ENCODE peak calls at places on chromosomes 13 and 19, in four cellular contexts. S, L, J and I are unnamed samples.

GRCh38 chr13:32676242-32676641 is 90.0 kb downstream of the PDS5B start:
- DNase-seq in S (no peak), L (no peak), J (peak; percentile 34), I (no peak)

GRCh38 chr13:40026174-40026585 is 370.7 kb downstream of the COG6 start:
- DNase-seq in S (no peak), L (no peak), J (no peak), I (no peak)

GRCh38 chr13:63972328-63972727 is 2556.7 kb upstream of the PCDH20 start:
- DNase-seq in S (no peak), L (no peak), J (peak; percentile 15), I (no peak)

GRCh38 chr19:53868892-53869804 is 1.5 kb downstream of the MYADM start:
- DNase-seq in S (peak; percentile 80), L (no peak), J (peak; percentile 86), I (peak; percentile 86)

GRCh38 chr13:45951724-45952123 is 100.2 kb upstream of the SIAH3 start:
- DNase-seq in S (no peak), L (no peak), J (no peak), I (no peak)

GRCh38 chr19:6530385-6531162 is at the start of gene TNFSF9:
- DNase-seq in S (peak; percentile 64), L (no peak), J (peak; percentile 86), I (peak; percentile 92)

GRCh38 chr19:38386968-38387549 is 775 bp downstream of the GGN start:
- DNase-seq in S (no peak), L (no peak), J (no peak), I (no peak)

GRCh38 chr13:65095697-65096096 is 2134.4 kb downstream of the PCDH9 start:
- DNase-seq in S (no peak), L (no peak), J (no peak), I (no peak)

GRCh38 chr19:51462276-51462675 is 4.0 kb upstream of the SIGLEC8 start:
- DNase-seq in S (no peak), L (no peak), J (no peak), I (no peak)

DNA sequence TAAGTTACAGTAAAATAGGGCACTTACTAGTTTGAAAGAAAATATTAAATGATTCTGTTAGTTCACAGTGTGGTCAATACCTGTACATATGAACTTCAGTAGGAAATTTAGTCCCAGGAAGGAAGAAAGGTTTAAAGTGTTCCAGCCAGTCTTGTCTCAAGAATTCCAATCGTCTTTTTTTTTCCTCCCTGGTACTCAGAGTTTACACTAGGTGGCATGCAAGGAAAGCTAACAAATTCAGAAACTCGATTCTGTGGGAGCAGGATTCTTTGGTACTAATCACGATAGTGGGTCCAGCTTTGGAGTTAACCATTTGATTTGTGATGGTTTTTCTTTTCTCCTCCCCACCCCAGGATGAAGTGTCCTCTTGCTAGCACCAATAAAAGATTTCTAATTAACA is 43.6 kb downstream of the POLR1D start:
- DNase-seq in S (no peak), L (no peak), J (no peak), I (no peak)
- TF ChIP-seq CTCF in S (no peak), L (no peak), J (no peak), I (peak; percentile 30)

GRCh38 chr13:25172303-25172630 is 179 bp upstream of the AMER2 start:
- DNase-seq in S (no peak), L (no peak), J (no peak), I (no peak)

GRCh38 chr13:25171170-25171516 is 945 bp downstream of the AMER2 start:
- DNase-seq in S (no peak), L (no peak), J (peak; percentile 4), I (no peak)

GRCh38 chr13:25170554-25171107 is 1.5 kb downstream of the AMER2 start:
- DNase-seq in S (no peak), L (no peak), J (no peak), I (peak; percentile 85)

GRCh38 chr13:25169951-25170553 is 2.0 kb downstream of the AMER2 start:
- DNase-seq in S (no peak), L (no peak), J (no peak), I (peak; percentile 70)

GRCh38 chr13:25171517-25172302 is at the start of gene AMER2:
- DNase-seq in S (no peak), L (no peak), J (peak; percentile 21), I (peak; percentile 86)
- TF ChIP-seq EZH2 in S (no peak), L (peak; percentile 86), J (peak; percentile 88), I (no peak)

GRCh38 chr13:114145722-114146121 is 13.3 kb upstream of the RASA3 start:
- DNase-seq in S (no peak), L (no peak), J (no peak), I (no peak)

GRCh38 chr13:114147803-114148520 is 15.5 kb upstream of the RASA3 start:
- DNase-seq in S (no peak), L (no peak), J (no peak), I (no peak)

GRCh38 chr13:114146173-114146572 is 13.8 kb upstream of the RASA3 start:
- DNase-seq in S (no peak), L (no peak), J (no peak), I (no peak)

GRCh38 chr13:114145256-114145655 is 12.8 kb upstream of the RASA3 start:
- DNase-seq in S (no peak), L (no peak), J (no peak), I (no peak)

DNA sequence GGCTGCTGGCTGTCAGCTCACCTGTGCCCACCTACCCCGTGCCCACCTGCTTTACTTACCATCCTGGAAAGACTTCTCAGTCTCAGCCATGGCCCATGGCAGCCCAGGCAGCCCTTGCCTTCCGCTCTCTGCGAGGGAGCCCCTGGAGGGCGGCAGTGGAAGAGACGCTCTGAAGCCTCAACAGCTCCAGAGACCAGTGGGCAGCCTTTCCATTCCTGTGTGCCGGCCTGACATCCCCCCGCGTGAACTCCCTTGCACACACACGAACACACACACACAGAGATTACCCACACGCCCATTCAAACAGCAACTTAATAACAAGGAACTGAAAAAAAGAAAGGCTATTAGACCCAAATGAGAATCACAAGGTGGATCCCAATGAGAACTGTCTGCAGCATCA is 14.2 kb upstream of the RASA3 start:
- DNase-seq in S (no peak), L (no peak), J (no peak), I (no peak)
- TF ChIP-seq CTCF in S (no peak), L (no peak), J (no peak), I (peak; percentile 37)

DNA sequence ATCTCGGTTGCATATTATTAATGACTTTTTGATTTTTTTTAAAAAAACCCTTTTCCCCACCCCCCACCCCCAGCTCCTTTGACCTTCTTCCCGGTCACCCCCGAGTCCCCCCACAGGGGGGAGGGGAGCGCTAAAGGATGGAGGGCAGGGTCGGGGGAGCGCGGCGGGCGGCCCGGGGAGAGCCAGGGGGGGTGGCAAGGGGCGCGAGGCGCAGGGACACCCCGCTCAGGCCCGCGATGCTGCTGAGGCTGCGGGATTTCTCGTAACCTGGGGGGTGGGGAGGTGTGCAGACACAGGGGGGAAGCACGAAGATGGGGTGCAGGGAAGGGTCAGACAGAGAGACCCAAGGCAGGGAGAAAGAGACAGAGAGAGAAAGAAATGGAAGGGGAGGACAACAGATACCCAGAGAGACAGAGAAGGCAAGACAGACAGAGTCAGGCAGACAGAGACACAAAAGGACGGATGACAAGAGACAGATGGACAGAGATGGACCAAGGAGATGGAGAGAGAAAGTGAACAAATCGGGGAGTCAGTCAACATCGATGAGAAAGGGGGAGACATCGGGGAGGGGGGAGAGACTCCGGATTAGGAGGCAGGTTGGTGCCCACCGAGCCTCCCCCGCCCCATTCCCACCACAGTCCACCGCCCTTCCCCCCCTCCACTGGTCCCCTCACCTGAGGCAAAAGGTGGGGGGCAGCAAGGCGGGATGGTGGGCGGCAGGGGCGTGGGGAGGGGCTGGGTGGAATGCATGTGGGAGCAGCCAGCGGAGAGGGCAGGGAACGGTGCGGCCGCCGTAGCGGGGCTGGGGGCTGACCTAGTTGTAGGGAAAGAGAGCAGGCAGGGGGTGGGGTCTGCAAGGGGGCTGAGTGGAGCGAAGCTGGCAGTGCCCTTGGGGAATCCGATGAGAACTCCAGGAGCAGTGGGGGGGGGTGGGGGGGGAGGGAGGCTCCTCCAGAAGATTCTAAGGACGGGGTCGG is 14.2 kb downstream of the KCNC3 start:
- DNase-seq in S (no peak), L (no peak), J (no peak), I (no peak)
- TF ChIP-seq EZH2 in S (no peak), L (no peak), J (peak; percentile 35), I (no peak)

GRCh38 chr19:14091086-14091884 is 734 bp upstream of the SAMD1 start:
- DNase-seq in S (peak; percentile 75), L (no peak), J (peak; percentile 66), I (peak; percentile 80)

GRCh38 chr19:14090509-14091085 is at the start of gene SAMD1:
- DNase-seq in S (peak; percentile 72), L (no peak), J (peak; percentile 67), I (peak; percentile 95)

GRCh38 chr19:14088634-14089411 is 1.7 kb downstream of the SAMD1 start:
- DNase-seq in S (no peak), L (no peak), J (no peak), I (no peak)

GRCh38 chr19:14089412-14089661 is 1.2 kb downstream of the SAMD1 start:
- DNase-seq in S (no peak), L (no peak), J (peak; percentile 48), I (peak; percentile 58)

GRCh38 chr19:14089662-14090508 is 666 bp downstream of the SAMD1 start:
- DNase-seq in S (no peak), L (no peak), J (peak; percentile 28), I (peak; percentile 74)
- TF ChIP-seq CTCF in S (no peak), L (peak; percentile 35), J (no peak), I (peak; percentile 16)

GRCh38 chr19:4342421-4343055 is 824 bp upstream of the MPND start:
- DNase-seq in S (peak; percentile 98), L (peak; percentile 97), J (peak; percentile 100), I (peak; percentile 100)
- TF ChIP-seq EZH2 in S (no peak), L (peak; percentile 69), J (peak; percentile 99), I (no peak)

GRCh38 chr13:99366075-99366987 is 59.1 kb upstream of the GPR183 start:
- DNase-seq in S (no peak), L (no peak), J (no peak), I (no peak)

GRCh38 chr13:99370476-99371272 is 63.5 kb upstream of the GPR183 start:
- DNase-seq in S (no peak), L (no peak), J (no peak), I (no peak)

GRCh38 chr13:99363949-99364348 is 56.8 kb upstream of the GPR183 start:
- DNase-seq in S (no peak), L (no peak), J (no peak), I (no peak)

GRCh38 chr13:99367663-99368448 is 60.7 kb upstream of the GPR183 start:
- DNase-seq in S (no peak), L (no peak), J (no peak), I (no peak)

GRCh38 chr13:99367106-99367616 is 60.0 kb upstream of the GPR183 start:
- DNase-seq in S (no peak), L (no peak), J (no peak), I (no peak)
- TF ChIP-seq CTCF in S (no peak), L (no peak), J (no peak), I (no peak)